ENCODE peak calls at places on chromosomes 12 and 14, in nine cellular contexts. O is heart right ventricle, Q is endothelial cell, T is hepatic stellate cell, U is mucosa of gallbladder, R is ELR, K is posterior vena cava, I is heart left ventricle, Y is astrocyte of the spinal cord. J is an unnamed sample.

GRCh38 chr12:129964826-129965457 is 61.1 kb upstream of the TMEM132D start:
- DNase-seq in Y (no peak), K (no peak), U (no peak), O (no peak), R (no peak), I (no peak), T (no peak), Q (no peak), J (no peak)

GRCh38 chr12:96335270-96335669 is 65.0 kb downstream of the CDK17 start:
- DNase-seq in Y (no peak), Q (no peak), R (no peak), I (no peak), T (no peak), K (no peak), U (no peak), O (no peak), J (no peak)

GRCh38 chr12:24901975-24902461 is 46.9 kb downstream of the BCAT1 start:
- DNase-seq in R (peak; percentile 50), T (no peak), U (no peak), K (no peak), Y (peak; percentile 42), I (no peak), O (no peak), Q (peak; percentile 53), J (peak; percentile 23)

GRCh38 chr12:5417500-5417899 is 14.4 kb upstream of the NTF3 start:
- DNase-seq in Q (no peak), R (no peak), U (no peak), K (no peak), I (no peak), O (no peak), T (no peak), Y (no peak), J (peak; percentile 49)

GRCh38 chr14:90495357-90496276 is 98.8 kb downstream of the CALM1 start:
- DNase-seq in R (peak; percentile 69), I (peak; percentile 64), U (peak; percentile 74), Y (peak; percentile 74), T (peak; percentile 67), Q (peak; percentile 70), K (peak; percentile 54), O (no peak), J (peak; percentile 68)

GRCh38 chr12:6199531-6200265 is 502 bp upstream of the CD9 start:
- DNase-seq in Y (no peak), R (peak; percentile 48), K (peak; percentile 90), I (peak; percentile 59), T (peak; percentile 73), U (no peak), O (no peak), Q (no peak), J (no peak)

GRCh38 chr12:82760423-82760822 is 73.7 kb downstream of the TMTC2 start:
- DNase-seq in O (no peak), R (no peak), T (no peak), Y (no peak), K (no peak), Q (no peak), I (no peak), U (no peak), J (no peak)

GRCh38 chr12:75561921-75562320 is 50.5 kb upstream of the KRR1 start:
- DNase-seq in K (no peak), Q (no peak), O (no peak), I (no peak), T (no peak), R (no peak), U (no peak), Y (no peak), J (peak; percentile 10)

GRCh38 chr12:107236824-107237467 is 143.6 kb upstream of the CRY1 start:
- DNase-seq in I (no peak), Q (no peak), T (no peak), R (peak; percentile 88), K (no peak), Y (peak; percentile 62), O (no peak), U (no peak), J (no peak)

GRCh38 chr14:24389266-24389855 is 9.4 kb upstream of the NYNRIN start:
- DNase-seq in O (no peak), R (peak; percentile 27), T (peak; percentile 50), I (no peak), Q (no peak), Y (no peak), U (no peak), K (no peak), J (no peak)

GRCh38 chr12:108696111-108696995 is 35.0 kb downstream of the CORO1C start:
- DNase-seq in R (peak; percentile 97), T (peak; percentile 42), U (no peak), K (no peak), I (no peak), O (no peak), Q (no peak), Y (peak; percentile 99), J (peak; percentile 99)

GRCh38 chr14:92718659-92719058 is 29.8 kb downstream of the LGMN start:
- DNase-seq in I (no peak), T (no peak), O (no peak), K (no peak), Y (no peak), Q (no peak), R (peak; percentile 12), U (no peak), J (no peak)

GRCh38 chr14:61574514-61574807 is 120.9 kb upstream of the HIF1A start:
- DNase-seq in U (no peak), T (no peak), K (no peak), O (no peak), Y (no peak), I (no peak), R (no peak), Q (no peak), J (peak; percentile 85)

GRCh38 chr14:56124296-56124695 is 6.1 kb downstream of the PELI2 start:
- DNase-seq in I (no peak), Y (no peak), R (no peak), Q (no peak), T (peak; percentile 45), K (no peak), O (no peak), U (no peak), J (no peak)

GRCh38 chr12:29238822-29239291 is 89.8 kb downstream of the FAR2 start:
- DNase-seq in R (no peak), Q (no peak), Y (peak; percentile 47), K (no peak), U (no peak), O (no peak), T (no peak), I (no peak), J (no peak)

GRCh38 chr14:67819563-67820411 is at the start of gene RAD51B:
- DNase-seq in Y (peak; percentile 86), R (peak; percentile 93), Q (peak; percentile 80), T (peak; percentile 93), K (peak; percentile 96), I (peak; percentile 88), O (peak; percentile 81), U (peak; percentile 90), J (peak; percentile 80)